ENCODE peak calls at places on chromosomes 6 and 20, in six cellular contexts. One of them, this sample, is unnamed.
A peak's percentile ranks its signal among the peaks of the same experiment; 100 is the strongest.

GRCh38 chr6:127177030-127177928 is 58.8 kb downstream of the RSPO3 start:
- DNase-seq in T-cell: no peak
- DNase-seq in non-pigmented ciliary epithelial cell: peak; percentile 58
- DNase-seq in stimulated activated CD4-positive, alpha-beta T cell treated with anti-CD3 and anti-CD28 coated beads, Interleukin-2, amount 100 ng/mL, for 24 hours: no peak
- DNase-seq in RWPE1: no peak
- DNase-seq in kidney glomerular epithelial cell: peak; percentile 48
- DNase-seq in this sample: no peak

GRCh38 chr6:658244-658643 is 1.3 kb upstream of the HUS1B start:
- DNase-seq in kidney glomerular epithelial cell: peak; percentile 8
- DNase-seq in non-pigmented ciliary epithelial cell: peak; percentile 76
- DNase-seq in stimulated activated CD4-positive, alpha-beta T cell treated with anti-CD3 and anti-CD28 coated beads, Interleukin-2, amount 100 ng/mL, for 24 hours: no peak
- DNase-seq in T-cell: no peak
- DNase-seq in RWPE1: no peak
- DNase-seq in this sample: no peak

GRCh38 chr20:9035129-9035528 is 33.8 kb upstream of the PLCB4 start:
- DNase-seq in kidney glomerular epithelial cell: peak; percentile 78
- DNase-seq in T-cell: no peak
- DNase-seq in stimulated activated CD4-positive, alpha-beta T cell treated with anti-CD3 and anti-CD28 coated beads, Interleukin-2, amount 100 ng/mL, for 24 hours: no peak
- DNase-seq in non-pigmented ciliary epithelial cell: peak; percentile 75
- DNase-seq in RWPE1: no peak
- DNase-seq in this sample: peak; percentile 42

GRCh38 chr6:149387787-149388512 is 12.1 kb upstream of the SUMO4 start:
- DNase-seq in kidney glomerular epithelial cell: no peak
- DNase-seq in non-pigmented ciliary epithelial cell: no peak
- DNase-seq in RWPE1: no peak
- DNase-seq in T-cell: no peak
- DNase-seq in stimulated activated CD4-positive, alpha-beta T cell treated with anti-CD3 and anti-CD28 coated beads, Interleukin-2, amount 100 ng/mL, for 24 hours: no peak
- DNase-seq in this sample: peak; percentile 23

GRCh38 chr6:45054610-45055009 is 273.5 kb upstream of the RUNX2 start:
- DNase-seq in T-cell: no peak
- DNase-seq in stimulated activated CD4-positive, alpha-beta T cell treated with anti-CD3 and anti-CD28 coated beads, Interleukin-2, amount 100 ng/mL, for 24 hours: no peak
- DNase-seq in kidney glomerular epithelial cell: no peak
- DNase-seq in RWPE1: no peak
- DNase-seq in non-pigmented ciliary epithelial cell: no peak
- DNase-seq in this sample: no peak

GRCh38 chr6:8219352-8219943 is 117.1 kb upstream of the EEF1E1 start:
- DNase-seq in non-pigmented ciliary epithelial cell: no peak
- DNase-seq in stimulated activated CD4-positive, alpha-beta T cell treated with anti-CD3 and anti-CD28 coated beads, Interleukin-2, amount 100 ng/mL, for 24 hours: peak; percentile 48
- DNase-seq in kidney glomerular epithelial cell: peak; percentile 74
- DNase-seq in T-cell: peak; percentile 16
- DNase-seq in RWPE1: peak; percentile 51
- DNase-seq in this sample: peak; percentile 65

GRCh38 chr6:155638200-155638599 is 182.6 kb upstream of the NOX3 start:
- DNase-seq in kidney glomerular epithelial cell: peak; percentile 13
- DNase-seq in T-cell: no peak
- DNase-seq in RWPE1: no peak
- DNase-seq in non-pigmented ciliary epithelial cell: no peak
- DNase-seq in stimulated activated CD4-positive, alpha-beta T cell treated with anti-CD3 and anti-CD28 coated beads, Interleukin-2, amount 100 ng/mL, for 24 hours: no peak
- DNase-seq in this sample: no peak

GRCh38 chr6:20350215-20350614 is 51.5 kb upstream of the E2F3 start:
- DNase-seq in stimulated activated CD4-positive, alpha-beta T cell treated with anti-CD3 and anti-CD28 coated beads, Interleukin-2, amount 100 ng/mL, for 24 hours: no peak
- DNase-seq in non-pigmented ciliary epithelial cell: peak; percentile 48
- DNase-seq in RWPE1: no peak
- DNase-seq in kidney glomerular epithelial cell: no peak
- DNase-seq in T-cell: no peak
- DNase-seq in this sample: no peak

GRCh38 chr6:29964553-29964903 is 22.2 kb downstream of the HLA-A start:
- DNase-seq in RWPE1: no peak
- DNase-seq in T-cell: no peak
- DNase-seq in kidney glomerular epithelial cell: no peak
- DNase-seq in stimulated activated CD4-positive, alpha-beta T cell treated with anti-CD3 and anti-CD28 coated beads, Interleukin-2, amount 100 ng/mL, for 24 hours: no peak
- DNase-seq in non-pigmented ciliary epithelial cell: no peak
- DNase-seq in this sample: no peak

GRCh38 chr6:128487055-128487454 is 33.3 kb downstream of the PTPRK start:
- DNase-seq in RWPE1: no peak
- DNase-seq in stimulated activated CD4-positive, alpha-beta T cell treated with anti-CD3 and anti-CD28 coated beads, Interleukin-2, amount 100 ng/mL, for 24 hours: no peak
- DNase-seq in non-pigmented ciliary epithelial cell: no peak
- DNase-seq in kidney glomerular epithelial cell: no peak
- DNase-seq in T-cell: no peak
- DNase-seq in this sample: no peak

GRCh38 chr20:34479627-34480026 is 36.6 kb upstream of the DYNLRB1 start:
- DNase-seq in RWPE1: no peak
- DNase-seq in kidney glomerular epithelial cell: no peak
- DNase-seq in stimulated activated CD4-positive, alpha-beta T cell treated with anti-CD3 and anti-CD28 coated beads, Interleukin-2, amount 100 ng/mL, for 24 hours: no peak
- DNase-seq in non-pigmented ciliary epithelial cell: no peak
- DNase-seq in T-cell: no peak
- DNase-seq in this sample: no peak

GRCh38 chr6:119627908-119628669 is 278.5 kb upstream of the MAN1A1 start:
- DNase-seq in stimulated activated CD4-positive, alpha-beta T cell treated with anti-CD3 and anti-CD28 coated beads, Interleukin-2, amount 100 ng/mL, for 24 hours: no peak
- DNase-seq in RWPE1: peak; percentile 50
- DNase-seq in non-pigmented ciliary epithelial cell: no peak
- DNase-seq in kidney glomerular epithelial cell: peak; percentile 35
- DNase-seq in T-cell: no peak
- DNase-seq in this sample: peak; percentile 27

GRCh38 chr20:63134201-63134612 is 81.7 kb downstream of the YTHDF1 start:
- DNase-seq in kidney glomerular epithelial cell: no peak
- DNase-seq in non-pigmented ciliary epithelial cell: no peak
- DNase-seq in RWPE1: no peak
- DNase-seq in stimulated activated CD4-positive, alpha-beta T cell treated with anti-CD3 and anti-CD28 coated beads, Interleukin-2, amount 100 ng/mL, for 24 hours: no peak
- DNase-seq in T-cell: no peak
- DNase-seq in this sample: no peak

GRCh38 chr6:36436466-36436865 is 6.2 kb downstream of the PXT1 start:
- DNase-seq in RWPE1: no peak
- DNase-seq in non-pigmented ciliary epithelial cell: no peak
- DNase-seq in stimulated activated CD4-positive, alpha-beta T cell treated with anti-CD3 and anti-CD28 coated beads, Interleukin-2, amount 100 ng/mL, for 24 hours: no peak
- DNase-seq in T-cell: no peak
- DNase-seq in kidney glomerular epithelial cell: no peak
- DNase-seq in this sample: no peak

GRCh38 chr6:168221497-168222079 is 98.0 kb downstream of the DACT2 start:
- DNase-seq in stimulated activated CD4-positive, alpha-beta T cell treated with anti-CD3 and anti-CD28 coated beads, Interleukin-2, amount 100 ng/mL, for 24 hours: no peak
- DNase-seq in T-cell: no peak
- DNase-seq in non-pigmented ciliary epithelial cell: no peak
- DNase-seq in RWPE1: no peak
- DNase-seq in kidney glomerular epithelial cell: no peak
- DNase-seq in this sample: no peak

GRCh38 chr6:85669735-85670194 is 27.1 kb upstream of the SYNCRIP start:
- DNase-seq in T-cell: peak; percentile 12
- DNase-seq in non-pigmented ciliary epithelial cell: no peak
- DNase-seq in kidney glomerular epithelial cell: peak; percentile 35
- DNase-seq in stimulated activated CD4-positive, alpha-beta T cell treated with anti-CD3 and anti-CD28 coated beads, Interleukin-2, amount 100 ng/mL, for 24 hours: peak; percentile 32
- DNase-seq in RWPE1: peak; percentile 59
- DNase-seq in this sample: no peak

GRCh38 chr20:62887147-62887859 is 25.7 kb upstream of the TCFL5 start:
- DNase-seq in non-pigmented ciliary epithelial cell: peak; percentile 84
- DNase-seq in kidney glomerular epithelial cell: peak; percentile 4
- DNase-seq in T-cell: peak; percentile 30
- DNase-seq in stimulated activated CD4-positive, alpha-beta T cell treated with anti-CD3 and anti-CD28 coated beads, Interleukin-2, amount 100 ng/mL, for 24 hours: no peak
- DNase-seq in RWPE1: peak; percentile 96
- DNase-seq in this sample: no peak

GRCh38 chr6:158518196-158519127 is 41.4 kb upstream of the TMEM181 start:
- DNase-seq in kidney glomerular epithelial cell: peak; percentile 36
- DNase-seq in stimulated activated CD4-positive, alpha-beta T cell treated with anti-CD3 and anti-CD28 coated beads, Interleukin-2, amount 100 ng/mL, for 24 hours: peak; percentile 52
- DNase-seq in RWPE1: peak; percentile 86
- DNase-seq in non-pigmented ciliary epithelial cell: peak; percentile 49
- DNase-seq in T-cell: peak; percentile 40
- DNase-seq in this sample: peak; percentile 81

GRCh38 chr20:57772349-57772964 is 62.6 kb upstream of the PMEPA1 start:
- DNase-seq in non-pigmented ciliary epithelial cell: peak; percentile 62
- DNase-seq in RWPE1: peak; percentile 99
- DNase-seq in stimulated activated CD4-positive, alpha-beta T cell treated with anti-CD3 and anti-CD28 coated beads, Interleukin-2, amount 100 ng/mL, for 24 hours: no peak
- DNase-seq in kidney glomerular epithelial cell: peak; percentile 44
- DNase-seq in T-cell: peak; percentile 24
- DNase-seq in this sample: no peak

GRCh38 chr6:35185302-35185681 is 28.5 kb upstream of the SCUBE3 start:
- DNase-seq in non-pigmented ciliary epithelial cell: no peak
- DNase-seq in stimulated activated CD4-positive, alpha-beta T cell treated with anti-CD3 and anti-CD28 coated beads, Interleukin-2, amount 100 ng/mL, for 24 hours: no peak
- DNase-seq in kidney glomerular epithelial cell: peak; percentile 11
- DNase-seq in T-cell: no peak
- DNase-seq in RWPE1: peak; percentile 50
- DNase-seq in this sample: no peak

GRCh38 chr6:151285121-151285520 is 45.4 kb downstream of the AKAP12 start:
- DNase-seq in non-pigmented ciliary epithelial cell: peak; percentile 43
- DNase-seq in T-cell: no peak
- DNase-seq in RWPE1: no peak
- DNase-seq in kidney glomerular epithelial cell: peak; percentile 73
- DNase-seq in stimulated activated CD4-positive, alpha-beta T cell treated with anti-CD3 and anti-CD28 coated beads, Interleukin-2, amount 100 ng/mL, for 24 hours: no peak
- DNase-seq in this sample: no peak

GRCh38 chr6:72464791-72465691 is 156.8 kb upstream of the KCNQ5 start:
- DNase-seq in kidney glomerular epithelial cell: peak; percentile 29
- DNase-seq in T-cell: no peak
- DNase-seq in stimulated activated CD4-positive, alpha-beta T cell treated with anti-CD3 and anti-CD28 coated beads, Interleukin-2, amount 100 ng/mL, for 24 hours: no peak
- DNase-seq in non-pigmented ciliary epithelial cell: peak; percentile 28
- DNase-seq in RWPE1: peak; percentile 59
- DNase-seq in this sample: peak; percentile 25

GRCh38 chr6:89357390-89357789 is 4.9 kb upstream of the UBE2J1 start:
- DNase-seq in kidney glomerular epithelial cell: no peak
- DNase-seq in T-cell: no peak
- DNase-seq in RWPE1: no peak
- DNase-seq in stimulated activated CD4-positive, alpha-beta T cell treated with anti-CD3 and anti-CD28 coated beads, Interleukin-2, amount 100 ng/mL, for 24 hours: no peak
- DNase-seq in non-pigmented ciliary epithelial cell: no peak
- DNase-seq in this sample: no peak

GRCh38 chr6:84182001-84182400 is 45.4 kb downstream of the CEP162 start:
- DNase-seq in kidney glomerular epithelial cell: no peak
- DNase-seq in T-cell: no peak
- DNase-seq in stimulated activated CD4-positive, alpha-beta T cell treated with anti-CD3 and anti-CD28 coated beads, Interleukin-2, amount 100 ng/mL, for 24 hours: no peak
- DNase-seq in non-pigmented ciliary epithelial cell: no peak
- DNase-seq in RWPE1: no peak
- DNase-seq in this sample: no peak

GRCh38 chr20:54107600-54108393 is 37.4 kb upstream of the BCAS1 start:
- DNase-seq in kidney glomerular epithelial cell: no peak
- DNase-seq in RWPE1: no peak
- DNase-seq in stimulated activated CD4-positive, alpha-beta T cell treated with anti-CD3 and anti-CD28 coated beads, Interleukin-2, amount 100 ng/mL, for 24 hours: no peak
- DNase-seq in non-pigmented ciliary epithelial cell: no peak
- DNase-seq in T-cell: no peak
- DNase-seq in this sample: no peak

GRCh38 chr6:142763205-142763604 is 181.8 kb downstream of the HIVEP2 start:
- DNase-seq in RWPE1: no peak
- DNase-seq in non-pigmented ciliary epithelial cell: no peak
- DNase-seq in kidney glomerular epithelial cell: no peak
- DNase-seq in T-cell: no peak
- DNase-seq in stimulated activated CD4-positive, alpha-beta T cell treated with anti-CD3 and anti-CD28 coated beads, Interleukin-2, amount 100 ng/mL, for 24 hours: no peak
- DNase-seq in this sample: no peak

GRCh38 chr20:62359491-62360121 is 7.5 kb downstream of the LAMA5 start:
- DNase-seq in non-pigmented ciliary epithelial cell: no peak
- DNase-seq in RWPE1: peak; percentile 73
- DNase-seq in T-cell: no peak
- DNase-seq in kidney glomerular epithelial cell: peak; percentile 81
- DNase-seq in stimulated activated CD4-positive, alpha-beta T cell treated with anti-CD3 and anti-CD28 coated beads, Interleukin-2, amount 100 ng/mL, for 24 hours: no peak
- DNase-seq in this sample: no peak

GRCh38 chr6:26383624-26384417 is 913 bp downstream of the BTN2A2 start:
- DNase-seq in T-cell: peak; percentile 13
- DNase-seq in RWPE1: no peak
- DNase-seq in stimulated activated CD4-positive, alpha-beta T cell treated with anti-CD3 and anti-CD28 coated beads, Interleukin-2, amount 100 ng/mL, for 24 hours: peak; percentile 30
- DNase-seq in kidney glomerular epithelial cell: peak; percentile 85
- DNase-seq in non-pigmented ciliary epithelial cell: no peak
- DNase-seq in this sample: peak; percentile 15

GRCh38 chr20:52959125-52959524 is 13.0 kb upstream of the TSHZ2 start:
- DNase-seq in non-pigmented ciliary epithelial cell: no peak
- DNase-seq in T-cell: no peak
- DNase-seq in RWPE1: no peak
- DNase-seq in kidney glomerular epithelial cell: no peak
- DNase-seq in stimulated activated CD4-positive, alpha-beta T cell treated with anti-CD3 and anti-CD28 coated beads, Interleukin-2, amount 100 ng/mL, for 24 hours: no peak
- DNase-seq in this sample: no peak

GRCh38 chr6:155259897-155260296 is 3.9 kb upstream of the CLDN20 start:
- DNase-seq in non-pigmented ciliary epithelial cell: no peak
- DNase-seq in kidney glomerular epithelial cell: no peak
- DNase-seq in RWPE1: no peak
- DNase-seq in stimulated activated CD4-positive, alpha-beta T cell treated with anti-CD3 and anti-CD28 coated beads, Interleukin-2, amount 100 ng/mL, for 24 hours: no peak
- DNase-seq in T-cell: no peak
- DNase-seq in this sample: no peak

GRCh38 chr6:169362501-169363121 is 109.0 kb upstream of the THBS2 start:
- DNase-seq in T-cell: no peak
- DNase-seq in non-pigmented ciliary epithelial cell: no peak
- DNase-seq in RWPE1: no peak
- DNase-seq in stimulated activated CD4-positive, alpha-beta T cell treated with anti-CD3 and anti-CD28 coated beads, Interleukin-2, amount 100 ng/mL, for 24 hours: no peak
- DNase-seq in kidney glomerular epithelial cell: no peak
- DNase-seq in this sample: no peak

GRCh38 chr6:147941143-147941542 is 401.5 kb upstream of the SASH1 start:
- DNase-seq in RWPE1: no peak
- DNase-seq in non-pigmented ciliary epithelial cell: no peak
- DNase-seq in stimulated activated CD4-positive, alpha-beta T cell treated with anti-CD3 and anti-CD28 coated beads, Interleukin-2, amount 100 ng/mL, for 24 hours: no peak
- DNase-seq in T-cell: no peak
- DNase-seq in kidney glomerular epithelial cell: no peak
- DNase-seq in this sample: no peak